ENCODE peak calls at places on chromosomes 5 and 9, in five cellular contexts. One of them, this sample, is unnamed.

GRCh38 chr5:67361932-67362729 is 165.5 kb upstream of the CD180 start:
- DNase-seq in activated T-cell treated with anti-CD3 and anti-CD28 coated beads, Interleukin-2, amount 50 U/mL, for 24 hours: no peak
- DNase-seq in activated CD4-positive, alpha-beta T cell treated with anti-CD3 and anti-CD28 coated beads, Interleukin-2, amount 50 U/mL, for 4 hours: no peak
- DNase-seq in globus pallidus: no peak
- DNase-seq in osteoblast: peak
- DNase-seq in this sample: peak

GRCh38 chr5:181160144-181160754 is 12.9 kb downstream of the OR2V2 start:
- DNase-seq in activated T-cell treated with anti-CD3 and anti-CD28 coated beads, Interleukin-2, amount 50 U/mL, for 24 hours: peak
- DNase-seq in activated CD4-positive, alpha-beta T cell treated with anti-CD3 and anti-CD28 coated beads, Interleukin-2, amount 50 U/mL, for 4 hours: peak
- DNase-seq in globus pallidus: peak
- DNase-seq in osteoblast: peak
- DNase-seq in this sample: peak

GRCh38 chr9:78029601-78030552 is 1.7 kb downstream of the GNAQ start:
- DNase-seq in activated T-cell treated with anti-CD3 and anti-CD28 coated beads, Interleukin-2, amount 50 U/mL, for 24 hours: peak
- DNase-seq in activated CD4-positive, alpha-beta T cell treated with anti-CD3 and anti-CD28 coated beads, Interleukin-2, amount 50 U/mL, for 4 hours: no peak
- DNase-seq in globus pallidus: peak
- DNase-seq in osteoblast: peak
- DNase-seq in this sample: peak

GRCh38 chr5:96083361-96083881 is 121.8 kb upstream of the ELL2 start:
- DNase-seq in activated T-cell treated with anti-CD3 and anti-CD28 coated beads, Interleukin-2, amount 50 U/mL, for 24 hours: no peak
- DNase-seq in activated CD4-positive, alpha-beta T cell treated with anti-CD3 and anti-CD28 coated beads, Interleukin-2, amount 50 U/mL, for 4 hours: no peak
- DNase-seq in globus pallidus: no peak
- DNase-seq in osteoblast: no peak
- DNase-seq in this sample: no peak

GRCh38 chr9:14198049-14198448 is 115.9 kb downstream of the NFIB start:
- DNase-seq in activated T-cell treated with anti-CD3 and anti-CD28 coated beads, Interleukin-2, amount 50 U/mL, for 24 hours: no peak
- DNase-seq in activated CD4-positive, alpha-beta T cell treated with anti-CD3 and anti-CD28 coated beads, Interleukin-2, amount 50 U/mL, for 4 hours: no peak
- DNase-seq in globus pallidus: no peak
- DNase-seq in osteoblast: no peak
- DNase-seq in this sample: no peak

GRCh38 chr5:111530298-111530740 is 18.0 kb upstream of the STARD4 start:
- DNase-seq in activated T-cell treated with anti-CD3 and anti-CD28 coated beads, Interleukin-2, amount 50 U/mL, for 24 hours: peak
- DNase-seq in activated CD4-positive, alpha-beta T cell treated with anti-CD3 and anti-CD28 coated beads, Interleukin-2, amount 50 U/mL, for 4 hours: peak
- DNase-seq in globus pallidus: peak
- DNase-seq in osteoblast: peak
- DNase-seq in this sample: peak

GRCh38 chr9:78694950-78695349 is 398.0 kb downstream of the PSAT1 start:
- DNase-seq in activated T-cell treated with anti-CD3 and anti-CD28 coated beads, Interleukin-2, amount 50 U/mL, for 24 hours: no peak
- DNase-seq in activated CD4-positive, alpha-beta T cell treated with anti-CD3 and anti-CD28 coated beads, Interleukin-2, amount 50 U/mL, for 4 hours: no peak
- DNase-seq in globus pallidus: no peak
- DNase-seq in osteoblast: no peak
- DNase-seq in this sample: no peak

GRCh38 chr5:172558076-172558990 is 82.7 kb upstream of the NEURL1B start:
- DNase-seq in activated T-cell treated with anti-CD3 and anti-CD28 coated beads, Interleukin-2, amount 50 U/mL, for 24 hours: no peak
- DNase-seq in activated CD4-positive, alpha-beta T cell treated with anti-CD3 and anti-CD28 coated beads, Interleukin-2, amount 50 U/mL, for 4 hours: no peak
- DNase-seq in globus pallidus: no peak
- DNase-seq in osteoblast: no peak
- DNase-seq in this sample: no peak

GRCh38 chr9:24602687-24603352 is 57.1 kb upstream of the IZUMO3 start:
- DNase-seq in activated T-cell treated with anti-CD3 and anti-CD28 coated beads, Interleukin-2, amount 50 U/mL, for 24 hours: no peak
- DNase-seq in activated CD4-positive, alpha-beta T cell treated with anti-CD3 and anti-CD28 coated beads, Interleukin-2, amount 50 U/mL, for 4 hours: no peak
- DNase-seq in globus pallidus: no peak
- DNase-seq in osteoblast: no peak
- DNase-seq in this sample: no peak

This sample was measured in Caki2.